ENCODE peak calls at places on chromosomes 7 and 10, in ten cellular contexts. One of them, this sample, is unnamed.

GRCh38 chr7:114026486-114027089 is 107.8 kb upstream of the PPP1R3A start:
- DNase-seq in BJ: peak; percentile 4
- DNase-seq in heart right ventricle: peak; percentile 18
- DNase-seq in BE2C: peak; percentile 22
- DNase-seq in mesothelial cell of epicardium: no peak
- DNase-seq in body of pancreas: peak; percentile 37
- DNase-seq in B cell: peak; percentile 29
- DNase-seq in astrocyte of the cerebellum: peak; percentile 51
- DNase-seq in cardiac muscle cell: peak; percentile 86
- DNase-seq in bronchial epithelial cell: peak; percentile 58
- DNase-seq in this sample: no peak

GRCh38 chr10:74548676-74549075 is 277.7 kb upstream of the KAT6B start:
- DNase-seq in BJ: no peak
- DNase-seq in heart right ventricle: no peak
- DNase-seq in BE2C: no peak
- DNase-seq in mesothelial cell of epicardium: no peak
- DNase-seq in body of pancreas: no peak
- DNase-seq in B cell: no peak
- DNase-seq in astrocyte of the cerebellum: no peak
- DNase-seq in cardiac muscle cell: no peak
- DNase-seq in bronchial epithelial cell: peak; percentile 32
- DNase-seq in this sample: no peak

GRCh38 chr7:158650821-158651225 is 53.8 kb downstream of the NCAPG2 start:
- DNase-seq in BJ: no peak
- DNase-seq in heart right ventricle: no peak
- DNase-seq in BE2C: no peak
- DNase-seq in mesothelial cell of epicardium: no peak
- DNase-seq in body of pancreas: no peak
- DNase-seq in B cell: no peak
- DNase-seq in astrocyte of the cerebellum: peak; percentile 15
- DNase-seq in cardiac muscle cell: no peak
- DNase-seq in bronchial epithelial cell: peak; percentile 32
- DNase-seq in this sample: no peak

GRCh38 chr10:104406715-104407517 is 53.3 kb downstream of the CFAP58 start:
- DNase-seq in BJ: peak; percentile 9
- DNase-seq in heart right ventricle: no peak
- DNase-seq in BE2C: no peak
- DNase-seq in mesothelial cell of epicardium: no peak
- DNase-seq in body of pancreas: no peak
- DNase-seq in B cell: no peak
- DNase-seq in astrocyte of the cerebellum: peak; percentile 59
- DNase-seq in cardiac muscle cell: peak; percentile 45
- DNase-seq in bronchial epithelial cell: peak; percentile 67
- DNase-seq in this sample: no peak

GRCh38 chr10:70903262-70903921 is 15.0 kb upstream of the PCBD1 start:
- DNase-seq in BJ: no peak
- DNase-seq in heart right ventricle: peak; percentile 77
- DNase-seq in BE2C: peak; percentile 76
- DNase-seq in mesothelial cell of epicardium: no peak
- DNase-seq in body of pancreas: peak; percentile 66
- DNase-seq in B cell: peak; percentile 58
- DNase-seq in astrocyte of the cerebellum: peak; percentile 20
- DNase-seq in cardiac muscle cell: peak; percentile 74
- DNase-seq in bronchial epithelial cell: peak; percentile 9
- DNase-seq in this sample: peak; percentile 79

GRCh38 chr10:3786295-3786981 is 1.4 kb upstream of the KLF6 start:
- DNase-seq in BJ: no peak
- DNase-seq in heart right ventricle: peak; percentile 60
- DNase-seq in BE2C: no peak
- DNase-seq in mesothelial cell of epicardium: no peak
- DNase-seq in body of pancreas: peak; percentile 73
- DNase-seq in B cell: no peak
- DNase-seq in astrocyte of the cerebellum: no peak
- DNase-seq in cardiac muscle cell: peak; percentile 45
- DNase-seq in bronchial epithelial cell: peak; percentile 78
- DNase-seq in this sample: peak; percentile 69

GRCh38 chr7:129262333-129262732 is 37.5 kb downstream of the AHCYL2 start:
- DNase-seq in BJ: no peak
- DNase-seq in heart right ventricle: no peak
- DNase-seq in BE2C: no peak
- DNase-seq in mesothelial cell of epicardium: no peak
- DNase-seq in body of pancreas: no peak
- DNase-seq in B cell: no peak
- DNase-seq in astrocyte of the cerebellum: peak; percentile 49
- DNase-seq in cardiac muscle cell: no peak
- DNase-seq in bronchial epithelial cell: no peak
- DNase-seq in this sample: no peak

GRCh38 chr7:157863176-157863575 is 526.4 kb downstream of the DNAJB6 start:
- DNase-seq in BJ: no peak
- DNase-seq in heart right ventricle: no peak
- DNase-seq in BE2C: no peak
- DNase-seq in mesothelial cell of epicardium: no peak
- DNase-seq in body of pancreas: no peak
- DNase-seq in B cell: no peak
- DNase-seq in astrocyte of the cerebellum: no peak
- DNase-seq in cardiac muscle cell: no peak
- DNase-seq in bronchial epithelial cell: no peak
- DNase-seq in this sample: no peak

GRCh38 chr7:96579101-96579500 is 130.5 kb downstream of the SEM1 start:
- DNase-seq in BJ: no peak
- DNase-seq in heart right ventricle: no peak
- DNase-seq in BE2C: no peak
- DNase-seq in mesothelial cell of epicardium: no peak
- DNase-seq in body of pancreas: no peak
- DNase-seq in B cell: no peak
- DNase-seq in astrocyte of the cerebellum: no peak
- DNase-seq in cardiac muscle cell: no peak
- DNase-seq in bronchial epithelial cell: no peak
- DNase-seq in this sample: no peak

GRCh38 chr7:95602421-95602820 is 6.1 kb upstream of the PDK4 start:
- DNase-seq in BJ: no peak
- DNase-seq in heart right ventricle: no peak
- DNase-seq in BE2C: no peak
- DNase-seq in mesothelial cell of epicardium: no peak
- DNase-seq in body of pancreas: no peak
- DNase-seq in B cell: no peak
- DNase-seq in astrocyte of the cerebellum: no peak
- DNase-seq in cardiac muscle cell: no peak
- DNase-seq in bronchial epithelial cell: no peak
- DNase-seq in this sample: no peak

GRCh38 chr10:131641898-131642297 is 258.9 kb upstream of the PPP2R2D start:
- DNase-seq in BJ: no peak
- DNase-seq in heart right ventricle: no peak
- DNase-seq in BE2C: no peak
- DNase-seq in mesothelial cell of epicardium: no peak
- DNase-seq in body of pancreas: no peak
- DNase-seq in B cell: no peak
- DNase-seq in astrocyte of the cerebellum: no peak
- DNase-seq in cardiac muscle cell: no peak
- DNase-seq in bronchial epithelial cell: no peak
- DNase-seq in this sample: no peak

GRCh38 chr7:41374150-41374848 is 328.6 kb downstream of the INHBA start:
- DNase-seq in BJ: no peak
- DNase-seq in heart right ventricle: no peak
- DNase-seq in BE2C: no peak
- DNase-seq in mesothelial cell of epicardium: no peak
- DNase-seq in body of pancreas: no peak
- DNase-seq in B cell: no peak
- DNase-seq in astrocyte of the cerebellum: no peak
- DNase-seq in cardiac muscle cell: no peak
- DNase-seq in bronchial epithelial cell: no peak
- DNase-seq in this sample: peak; percentile 23

GRCh38 chr7:151796091-151796870 is 80.6 kb downstream of the PRKAG2 start:
- DNase-seq in BJ: no peak
- DNase-seq in heart right ventricle: no peak
- DNase-seq in BE2C: no peak
- DNase-seq in mesothelial cell of epicardium: no peak
- DNase-seq in body of pancreas: peak; percentile 57
- DNase-seq in B cell: no peak
- DNase-seq in astrocyte of the cerebellum: no peak
- DNase-seq in cardiac muscle cell: no peak
- DNase-seq in bronchial epithelial cell: peak; percentile 80
- DNase-seq in this sample: no peak

GRCh38 chr7:131226116-131226562 is 101.5 kb upstream of the MKLN1 start:
- DNase-seq in BJ: no peak
- DNase-seq in heart right ventricle: no peak
- DNase-seq in BE2C: no peak
- DNase-seq in mesothelial cell of epicardium: no peak
- DNase-seq in body of pancreas: no peak
- DNase-seq in B cell: no peak
- DNase-seq in astrocyte of the cerebellum: no peak
- DNase-seq in cardiac muscle cell: no peak
- DNase-seq in bronchial epithelial cell: no peak
- DNase-seq in this sample: no peak

DNA sequence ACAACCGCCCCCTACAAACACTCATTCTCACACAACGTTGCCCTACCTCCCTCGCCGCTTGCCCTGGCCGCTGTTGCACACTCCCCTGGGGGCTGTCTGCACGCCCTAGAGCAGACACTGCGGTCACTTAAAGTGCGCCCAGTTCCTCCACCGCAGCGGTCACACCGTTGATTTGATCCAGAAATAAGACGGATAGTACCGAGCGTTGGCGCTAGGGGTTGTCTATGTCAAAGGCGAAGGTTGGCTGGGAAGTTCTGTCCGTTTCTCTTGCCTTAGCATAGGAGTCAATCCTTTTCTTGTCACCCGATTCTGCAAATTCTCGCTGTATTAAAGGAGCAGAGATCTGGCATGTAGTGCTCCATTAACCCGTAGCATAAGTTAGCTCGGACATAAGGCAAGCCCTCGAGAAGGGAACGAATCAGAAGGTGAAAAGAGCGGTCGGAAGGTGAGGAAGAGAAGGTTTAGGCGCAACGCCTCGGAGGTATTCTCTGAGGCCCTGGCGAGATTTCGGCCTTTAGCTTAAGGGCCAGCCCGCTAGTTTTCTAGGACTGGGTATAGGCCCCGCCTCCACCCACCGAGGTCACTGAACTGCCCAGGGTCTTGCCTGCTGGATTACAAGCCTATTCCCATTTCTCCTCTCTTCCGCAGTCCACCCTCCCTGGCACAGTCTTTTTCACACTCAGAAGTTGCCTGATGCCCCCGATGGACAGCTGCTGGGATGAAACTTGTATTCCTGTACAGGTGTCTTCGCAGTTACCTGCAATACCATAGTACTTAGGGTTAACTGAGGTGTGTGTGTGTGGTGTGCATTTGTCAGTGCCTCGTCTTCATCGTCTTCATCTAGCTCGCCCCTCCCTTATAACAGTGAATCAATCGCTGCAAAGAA is 10.7 kb downstream of the NXPH1 start:
- DNase-seq in BJ: no peak
- DNase-seq in heart right ventricle: no peak
- DNase-seq in BE2C: no peak
- DNase-seq in mesothelial cell of epicardium: no peak
- DNase-seq in body of pancreas: peak; percentile 12
- DNase-seq in B cell: no peak
- DNase-seq in astrocyte of the cerebellum: no peak
- DNase-seq in cardiac muscle cell: peak; percentile 69
- DNase-seq in bronchial epithelial cell: peak; percentile 0
- DNase-seq in this sample: no peak
- TF ChIP-seq CTCF in BJ: no peak
- TF ChIP-seq CTCF in heart right ventricle: no peak
- TF ChIP-seq CTCF in BE2C: peak; percentile 39
- TF ChIP-seq CTCF in mesothelial cell of epicardium: no peak
- TF ChIP-seq CTCF in body of pancreas: no peak
- TF ChIP-seq CTCF in B cell: no peak
- TF ChIP-seq CTCF in astrocyte of the cerebellum: peak; percentile 17
- TF ChIP-seq CTCF in cardiac muscle cell: no peak
- TF ChIP-seq CTCF in bronchial epithelial cell: peak; percentile 20
- TF ChIP-seq CTCF in this sample: no peak

GRCh38 chr7:116591202-116592040 is 66.6 kb downstream of the CAV1 start:
- DNase-seq in BJ: no peak
- DNase-seq in heart right ventricle: no peak
- DNase-seq in BE2C: no peak
- DNase-seq in mesothelial cell of epicardium: no peak
- DNase-seq in body of pancreas: no peak
- DNase-seq in B cell: no peak
- DNase-seq in astrocyte of the cerebellum: no peak
- DNase-seq in cardiac muscle cell: peak; percentile 30
- DNase-seq in bronchial epithelial cell: peak; percentile 64
- DNase-seq in this sample: no peak
- TF ChIP-seq CTCF in BJ: peak; percentile 56
- TF ChIP-seq CTCF in heart right ventricle: peak; percentile 74
- TF ChIP-seq CTCF in BE2C: peak; percentile 51
- TF ChIP-seq CTCF in mesothelial cell of epicardium: peak; percentile 83
- TF ChIP-seq CTCF in body of pancreas: peak; percentile 76
- TF ChIP-seq CTCF in B cell: peak; percentile 89
- TF ChIP-seq CTCF in astrocyte of the cerebellum: peak; percentile 33
- TF ChIP-seq CTCF in cardiac muscle cell: peak; percentile 57
- TF ChIP-seq CTCF in bronchial epithelial cell: peak; percentile 32
- TF ChIP-seq CTCF in this sample: peak; percentile 50

GRCh38 chr10:23694921-23695824 is 256.3 kb downstream of the OTUD1 start:
- DNase-seq in BJ: no peak
- DNase-seq in heart right ventricle: no peak
- DNase-seq in BE2C: no peak
- DNase-seq in mesothelial cell of epicardium: peak; percentile 21
- DNase-seq in body of pancreas: no peak
- DNase-seq in B cell: no peak
- DNase-seq in astrocyte of the cerebellum: no peak
- DNase-seq in cardiac muscle cell: no peak
- DNase-seq in bronchial epithelial cell: no peak
- DNase-seq in this sample: no peak
- TF ChIP-seq CTCF in BJ: no peak
- TF ChIP-seq CTCF in heart right ventricle: no peak
- TF ChIP-seq CTCF in BE2C: no peak
- TF ChIP-seq CTCF in mesothelial cell of epicardium: no peak
- TF ChIP-seq CTCF in body of pancreas: no peak
- TF ChIP-seq CTCF in B cell: no peak
- TF ChIP-seq CTCF in astrocyte of the cerebellum: no peak
- TF ChIP-seq CTCF in cardiac muscle cell: no peak
- TF ChIP-seq CTCF in bronchial epithelial cell: no peak
- TF ChIP-seq CTCF in this sample: no peak

DNA sequence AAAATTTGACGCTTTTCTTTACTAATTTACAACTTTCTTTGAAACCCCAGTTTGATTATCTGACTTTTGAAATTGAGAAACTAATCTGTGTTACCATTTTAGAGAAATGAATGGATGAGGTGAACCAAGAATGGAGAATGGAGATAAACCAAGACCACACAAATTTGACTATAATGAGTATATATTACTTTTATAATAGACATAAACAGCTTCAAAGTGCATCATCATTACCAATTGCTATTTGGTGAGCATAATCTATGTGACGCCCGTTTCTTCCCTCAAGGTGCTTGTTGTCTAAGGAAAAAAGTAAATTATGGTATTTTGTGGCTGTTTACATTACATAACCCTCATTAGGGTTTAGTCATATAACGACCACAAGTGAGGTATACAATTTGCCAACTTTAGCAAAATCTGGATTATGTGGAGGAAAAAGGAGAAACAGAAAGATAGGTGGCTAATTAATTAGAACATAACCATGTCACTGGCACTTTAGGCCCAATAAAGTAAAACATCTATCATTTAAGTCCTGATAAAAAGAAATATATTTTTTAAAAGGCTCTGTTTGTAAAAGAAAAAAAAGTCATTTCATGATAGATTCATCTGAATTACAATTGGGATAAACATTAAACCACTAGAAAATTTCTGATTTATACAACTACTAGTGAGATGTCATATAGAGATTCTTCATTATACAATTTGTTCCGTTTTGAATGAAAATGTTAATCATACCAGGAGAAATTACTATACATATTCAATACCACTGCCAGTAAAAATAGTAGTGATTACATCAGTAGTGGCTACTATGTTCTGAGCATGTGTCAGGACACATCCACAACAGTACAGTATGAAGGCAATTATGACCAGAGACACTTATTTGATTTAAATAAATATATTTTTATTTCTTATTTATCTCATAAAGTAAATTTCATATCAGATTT is 118.2 kb upstream of the FAM133B start:
- DNase-seq in BJ: no peak
- DNase-seq in heart right ventricle: no peak
- DNase-seq in BE2C: no peak
- DNase-seq in mesothelial cell of epicardium: no peak
- DNase-seq in body of pancreas: no peak
- DNase-seq in B cell: no peak
- DNase-seq in astrocyte of the cerebellum: no peak
- DNase-seq in cardiac muscle cell: no peak
- DNase-seq in bronchial epithelial cell: no peak
- DNase-seq in this sample: no peak
- TF ChIP-seq CTCF in BJ: no peak
- TF ChIP-seq CTCF in heart right ventricle: no peak
- TF ChIP-seq CTCF in BE2C: no peak
- TF ChIP-seq CTCF in mesothelial cell of epicardium: no peak
- TF ChIP-seq CTCF in body of pancreas: no peak
- TF ChIP-seq CTCF in B cell: no peak
- TF ChIP-seq CTCF in astrocyte of the cerebellum: no peak
- TF ChIP-seq CTCF in cardiac muscle cell: no peak
- TF ChIP-seq CTCF in bronchial epithelial cell: no peak
- TF ChIP-seq CTCF in this sample: no peak

This sample was measured in thyroid gland.